ENCODE peak calls at places on chromosomes 6 and 20, in seven cellular contexts. R, K, D, Y, W, O and M are unnamed samples. For H3K4me1, the result is how much of the 10 kb centered on the place peaks cover.

GRCh38 chr20:10110151-10110550 is 75.4 kb downstream of the ANKEF1 start:
- DNase-seq in R (no peak), K (no peak), D (no peak), Y (no peak), W (no peak), O (no peak), M (no peak)

GRCh38 chr6:53294095-53294494 is 54.7 kb downstream of the ELOVL5 start:
- DNase-seq in R (no peak), K (peak), D (peak), Y (peak), W (peak), O (no peak), M (no peak)

GRCh38 chr20:19743650-19744015 is 14.4 kb upstream of the RIN2 start:
- DNase-seq in R (no peak), K (no peak), D (no peak), Y (no peak), W (no peak), O (no peak), M (no peak)

GRCh38 chr20:41173161-41173721 is 35.9 kb downstream of the PLCG1 start:
- DNase-seq in R (peak), K (peak), D (peak), Y (peak), W (peak), O (no peak), M (peak)

GRCh38 chr20:63102720-63103375 is 96.1 kb upstream of the BHLHE23 start:
- DNase-seq in R (peak), K (no peak), D (no peak), Y (peak), W (no peak), O (no peak), M (peak)

GRCh38 chr6:5531853-5532375 is 270.6 kb downstream of the FARS2 start:
- DNase-seq in R (no peak), K (no peak), D (no peak), Y (no peak), W (no peak), O (no peak), M (peak)

GRCh38 chr6:17497701-17498100 is 102.4 kb upstream of the FAM8A1 start:
- DNase-seq in R (no peak), K (no peak), D (no peak), Y (no peak), W (no peak), O (no peak), M (no peak)

GRCh38 chr20:43681991-43682410 is 15.1 kb downstream of the MYBL2 start:
- DNase-seq in R (no peak), K (no peak), D (no peak), Y (no peak), W (no peak), O (peak), M (no peak)

GRCh38 chr6:71107935-71108420 is 151.1 kb upstream of the B3GAT2 start:
- DNase-seq in R (no peak), K (no peak), D (peak), Y (no peak), W (peak), O (no peak), M (no peak)

GRCh38 chr6:141548969-141549368 is 583.8 kb upstream of the GJE1 start:
- DNase-seq in R (no peak), K (peak), D (no peak), Y (no peak), W (no peak), O (no peak), M (no peak)

GRCh38 chr20:4814696-4815252 is 93.1 kb downstream of the PRND start:
- DNase-seq in R (peak), K (no peak), D (no peak), Y (no peak), W (no peak), O (peak), M (peak)

GRCh38 chr6:70180904-70181599 is 121.8 kb downstream of the COL9A1 start:
- DNase-seq in R (no peak), K (no peak), D (no peak), Y (no peak), W (no peak), O (no peak), M (no peak)

GRCh38 chr6:157762636-157763035 is 60.4 kb upstream of the SNX9 start:
- DNase-seq in R (no peak), K (peak), D (no peak), Y (peak), W (no peak), O (no peak), M (no peak)

GRCh38 chr6:15512126-15512525 is 150.7 kb downstream of the DTNBP1 start:
- DNase-seq in R (no peak), K (peak), D (peak), Y (no peak), W (no peak), O (no peak), M (no peak)

GRCh38 chr6:47519279-47519678 is 41.7 kb downstream of the CD2AP start:
- DNase-seq in R (no peak), K (peak), D (no peak), Y (no peak), W (no peak), O (no peak), M (no peak)

GRCh38 chr20:18663932-18664331 is 76.1 kb downstream of the DTD1 start:
- DNase-seq in R (no peak), K (no peak), D (no peak), Y (no peak), W (no peak), O (no peak), M (no peak)

GRCh38 chr20:45470262-45470931 is 844 bp downstream of the WFDC2 start:
- DNase-seq in R (no peak), K (no peak), D (peak), Y (no peak), W (no peak), O (no peak), M (no peak)

GRCh38 chr20:54214566-54214965 is 6.7 kb downstream of the PFDN4 start:
- DNase-seq in R (no peak), K (no peak), D (no peak), Y (no peak), W (no peak), O (no peak), M (no peak)

GRCh38 chr20:50126662-50127061 is 13.7 kb upstream of the UBE2V1 start:
- DNase-seq in R (no peak), K (no peak), D (no peak), Y (no peak), W (no peak), O (no peak), M (no peak)

GRCh38 chr6:5994234-5994998 is 12.3 kb downstream of the NRN1 start:
- DNase-seq in R (no peak), K (no peak), D (no peak), Y (no peak), W (no peak), O (no peak), M (no peak)

GRCh38 chr6:112244428-112244827 is 9.9 kb downstream of the LAMA4 start:
- DNase-seq in R (no peak), K (no peak), D (no peak), Y (no peak), W (no peak), O (no peak), M (no peak)

GRCh38 chr6:112243861-112244415 is 10.4 kb downstream of the LAMA4 start:
- DNase-seq in R (no peak), K (no peak), D (no peak), Y (no peak), W (no peak), O (no peak), M (no peak)

GRCh38 chr6:112249489-112249888 is 4.9 kb downstream of the LAMA4 start:
- DNase-seq in R (no peak), K (no peak), D (no peak), Y (no peak), W (no peak), O (no peak), M (no peak)

GRCh38 chr6:112245511-112246203 is 8.7 kb downstream of the LAMA4 start:
- DNase-seq in R (no peak), K (no peak), D (no peak), Y (no peak), W (no peak), O (no peak), M (no peak)

GRCh38 chr6:112247275-112247674 is 7.1 kb downstream of the LAMA4 start:
- DNase-seq in R (no peak), K (no peak), D (no peak), Y (no peak), W (no peak), O (no peak), M (no peak)
- H3K27ac ChIP-seq in R (peak), K (no peak), D (no peak), Y (no peak), W (no peak), O (no peak), M (no peak)

GRCh38 chr20:57158474-57158873 is 108.0 kb downstream of the BMP7 start:
- DNase-seq in R (no peak), K (no peak), D (no peak), Y (no peak), W (no peak), O (no peak), M (no peak)

GRCh38 chr20:57155415-57155814 is 111.0 kb downstream of the BMP7 start:
- DNase-seq in R (no peak), K (no peak), D (no peak), Y (no peak), W (no peak), O (no peak), M (no peak)

GRCh38 chr20:57156050-57156770 is 110.2 kb downstream of the BMP7 start:
- DNase-seq in R (no peak), K (no peak), D (no peak), Y (no peak), W (no peak), O (no peak), M (no peak)

GRCh38 chr20:57159193-57159851 is 107.1 kb downstream of the BMP7 start:
- DNase-seq in R (no peak), K (no peak), D (no peak), Y (no peak), W (no peak), O (no peak), M (no peak)

DNA sequence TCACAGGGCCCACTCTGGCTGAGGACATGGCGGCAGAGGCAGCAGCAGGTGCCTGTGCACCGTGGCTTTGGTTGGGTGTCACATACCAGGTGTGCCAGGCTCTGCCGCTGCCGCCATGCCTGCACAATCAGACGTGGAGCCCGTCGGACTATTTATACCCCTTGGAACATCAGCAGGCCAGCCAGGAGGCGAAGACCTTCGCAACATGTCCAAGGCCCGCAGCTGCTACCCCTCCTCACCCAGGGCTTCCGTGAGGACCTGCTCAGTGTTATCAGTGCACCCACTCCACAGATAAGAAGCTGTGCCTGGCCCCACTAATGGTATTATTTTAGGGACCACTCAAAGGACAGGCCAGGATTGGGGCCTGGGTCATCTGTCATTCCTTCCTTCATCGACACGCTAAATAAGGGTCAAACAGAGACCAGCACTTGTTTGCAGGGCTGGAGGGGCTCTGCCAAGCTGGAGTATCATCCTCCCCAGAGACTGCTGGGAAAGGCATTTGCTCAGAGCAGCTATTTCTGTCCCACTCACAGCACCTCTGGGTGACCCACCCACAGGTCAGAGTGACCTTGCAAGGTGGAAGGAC is 109.2 kb downstream of the BMP7 start:
- DNase-seq in R (peak), K (no peak), D (peak), Y (no peak), W (no peak), O (no peak), M (no peak)
- H3K4me3 ChIP-seq in R (no peak), K (no peak), D (no peak), Y (no peak), W (no peak), O (no peak), M (no peak)

GRCh38 chr6:21739838-21740237 is 146.3 kb downstream of the SOX4 start:
- DNase-seq in R (no peak), K (no peak), D (no peak), Y (no peak), W (no peak), O (no peak), M (no peak)

GRCh38 chr6:21741221-21742109 is 147.9 kb downstream of the SOX4 start:
- DNase-seq in R (no peak), K (no peak), D (no peak), Y (no peak), W (no peak), O (no peak), M (no peak)

GRCh38 chr6:21739241-21739640 is 145.7 kb downstream of the SOX4 start:
- DNase-seq in R (no peak), K (no peak), D (no peak), Y (no peak), W (no peak), O (no peak), M (no peak)

GRCh38 chr6:21740719-21741118 is 147.2 kb downstream of the SOX4 start:
- DNase-seq in R (no peak), K (no peak), D (no peak), Y (no peak), W (no peak), O (no peak), M (no peak)

DNA sequence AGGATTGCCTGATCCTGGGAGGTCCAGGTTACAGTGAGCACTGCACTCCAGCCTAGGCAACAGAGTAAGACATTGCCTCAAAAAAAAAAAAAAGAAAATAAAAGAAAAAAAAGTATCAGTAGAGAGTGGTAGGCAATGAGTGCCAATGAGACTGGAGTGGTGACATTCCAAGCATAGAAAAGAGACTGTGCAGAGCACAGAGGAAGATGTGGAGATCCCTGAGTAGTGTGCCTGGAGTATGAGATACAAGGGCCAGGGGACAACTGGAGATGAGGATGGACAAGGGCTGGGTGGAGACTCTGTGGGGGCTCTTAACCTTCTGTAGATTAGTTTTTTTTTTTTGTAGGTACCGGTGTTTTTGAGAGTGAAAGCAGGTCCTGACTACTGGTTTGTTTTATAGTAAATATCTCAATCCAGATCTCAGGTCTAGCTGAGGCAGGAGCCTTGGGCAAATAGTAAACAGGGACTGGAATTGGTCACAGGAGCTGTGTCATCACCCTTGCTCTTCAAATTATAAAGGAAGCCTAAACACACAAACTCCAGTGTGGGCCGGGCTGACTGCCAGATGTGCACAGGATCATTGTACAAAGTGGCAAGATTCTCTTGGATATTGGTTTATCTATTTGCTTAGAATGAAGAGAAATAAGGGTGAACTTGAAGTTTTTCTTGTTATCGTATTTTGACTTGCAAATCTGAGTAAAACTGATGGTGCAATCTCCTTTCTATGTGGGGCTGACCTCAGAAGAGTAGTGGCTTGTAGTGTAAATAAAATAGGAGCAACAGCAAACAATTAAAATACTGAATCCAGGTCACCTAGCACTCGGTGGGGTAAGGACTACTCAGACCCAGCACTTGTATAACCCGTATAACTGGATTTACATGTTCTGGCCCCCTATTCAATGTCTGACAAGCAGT is 144.9 kb downstream of the SOX4 start:
- DNase-seq in R (no peak), K (no peak), D (no peak), Y (no peak), W (no peak), O (no peak), M (no peak)
- H3K4me1 ChIP-seq in R (under half), K (under half), D (under half), Y (under half), W (under half), O (under half), M (under half)

DNA sequence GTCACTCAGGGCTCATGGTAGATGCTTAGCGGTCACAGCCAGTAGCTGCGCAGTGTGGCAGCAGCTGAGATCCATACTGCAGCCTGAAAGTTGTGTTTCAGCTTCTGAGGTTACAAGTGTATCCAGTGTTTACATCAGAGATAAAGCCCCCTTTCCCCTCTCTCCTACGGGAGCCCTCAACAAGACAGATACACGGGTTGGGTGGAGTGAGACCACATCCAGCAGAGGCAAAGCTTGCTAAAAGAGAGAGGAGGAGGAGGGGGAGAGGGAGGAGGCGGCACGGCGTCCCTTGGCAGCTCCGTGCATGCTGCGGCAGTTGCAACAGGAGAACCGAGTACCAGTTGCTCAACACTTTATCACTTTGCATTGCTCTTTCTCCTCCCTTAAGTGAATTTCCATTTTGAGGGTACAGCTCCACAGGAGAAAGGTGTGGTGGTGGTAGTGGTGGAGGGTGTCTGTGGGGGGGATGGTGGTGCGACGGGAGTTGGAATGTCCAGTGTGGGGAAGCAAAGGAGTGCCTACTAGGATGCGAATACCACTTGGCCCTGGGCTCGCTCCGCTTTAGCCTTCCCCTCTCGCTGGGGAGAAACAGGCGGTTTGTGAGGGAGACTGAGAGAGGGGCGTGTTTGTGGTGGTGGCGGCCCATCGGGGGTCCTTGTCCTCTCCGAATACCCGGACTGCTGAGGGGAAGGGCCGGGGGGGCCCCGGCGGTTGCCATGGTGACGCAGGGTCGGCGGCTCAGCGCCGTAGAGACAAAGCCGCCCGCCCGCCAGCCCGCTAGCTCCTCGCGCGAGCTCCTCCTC is 405 bp upstream of the RNF182 start:
- DNase-seq in R (peak), K (no peak), D (peak), Y (no peak), W (peak), O (no peak), M (no peak)
- H3K27ac ChIP-seq in R (no peak), K (no peak), D (no peak), Y (peak), W (no peak), O (no peak), M (no peak)